ENCODE peak calls at places on chromosome 13, in ten cellular contexts. A is GM12865, M is left lung, X is GM12864, P is PC-3, H is osteoblast, G is fibroblast of pulmonary artery, Y is astrocyte of the spinal cord, T is AG10803, I is uterus. K is an unnamed sample.

GRCh38 chr13:19634129-19634740 is 776 bp downstream of the MPHOSPH8 start:
- DNase-seq in A (no peak), M (no peak), X (no peak), P (peak), H (no peak), G (peak), Y (peak), T (peak), I (peak), K (no peak)

GRCh38 chr13:65932587-65933239 is 1297.4 kb downstream of the PCDH9 start:
- DNase-seq in A (no peak), M (no peak), X (no peak), P (peak), H (peak), G (no peak), Y (no peak), T (no peak), I (no peak), K (no peak)

GRCh38 chr13:39410089-39410901 is 192.7 kb downstream of the LHFPL6 start:
- DNase-seq in A (no peak), M (no peak), X (no peak), P (no peak), H (peak), G (peak), Y (peak), T (peak), I (peak), K (no peak)

GRCh38 chr13:67204731-67205130 is 25.4 kb downstream of the PCDH9 start:
- DNase-seq in A (no peak), M (no peak), X (no peak), P (no peak), H (no peak), G (no peak), Y (no peak), T (no peak), I (no peak), K (no peak)

GRCh38 chr13:84127597-84128128 is 245.4 kb upstream of the SLITRK1 start:
- DNase-seq in A (no peak), M (peak), X (no peak), P (no peak), H (no peak), G (no peak), Y (no peak), T (no peak), I (no peak), K (no peak)

GRCh38 chr13:75326173-75327131 is 155.5 kb downstream of the TBC1D4 start:
- DNase-seq in A (peak), M (no peak), X (peak), P (no peak), H (no peak), G (peak), Y (peak), T (peak), I (no peak), K (no peak)

GRCh38 chr13:26015276-26015934 is 36.4 kb downstream of the SHISA2 start:
- DNase-seq in A (no peak), M (no peak), X (no peak), P (no peak), H (no peak), G (no peak), Y (no peak), T (no peak), I (no peak), K (no peak)

GRCh38 chr13:24053505-24054251 is 106.8 kb upstream of the SPATA13 start:
- DNase-seq in A (peak), M (no peak), X (peak), P (peak), H (peak), G (peak), Y (peak), T (peak), I (peak), K (peak)

GRCh38 chr13:60439201-60439600 is 42.2 kb downstream of the TDRD3 start:
- DNase-seq in A (no peak), M (no peak), X (no peak), P (no peak), H (no peak), G (no peak), Y (no peak), T (no peak), I (no peak), K (no peak)

GRCh38 chr13:51785592-51786424 is 18.2 kb downstream of the DHRS12 start:
- DNase-seq in A (no peak), M (no peak), X (no peak), P (no peak), H (peak), G (peak), Y (no peak), T (peak), I (peak), K (no peak)

GRCh38 chr13:37476874-37477273 is 121.7 kb downstream of the POSTN start:
- DNase-seq in A (no peak), M (no peak), X (no peak), P (no peak), H (peak), G (peak), Y (no peak), T (peak), I (no peak), K (no peak)

GRCh38 chr13:51317262-51317661 is 22.2 kb upstream of the SERPINE3 start:
- DNase-seq in A (no peak), M (no peak), X (no peak), P (peak), H (peak), G (no peak), Y (peak), T (peak), I (no peak), K (no peak)

GRCh38 chr13:31044658-31045620 is 112.5 kb downstream of the TEX26 start:
- DNase-seq in A (peak), M (no peak), X (no peak), P (peak), H (peak), G (no peak), Y (peak), T (no peak), I (no peak), K (peak)

GRCh38 chr13:114112231-114112825 is 20.1 kb downstream of the RASA3 start:
- DNase-seq in A (no peak), M (no peak), X (no peak), P (no peak), H (peak), G (no peak), Y (peak), T (no peak), I (peak), K (no peak)

GRCh38 chr13:29543230-29544215 is 52.0 kb downstream of the SLC7A1 start:
- DNase-seq in A (peak), M (no peak), X (peak), P (peak), H (no peak), G (peak), Y (peak), T (peak), I (no peak), K (no peak)

GRCh38 chr13:37109080-37109678 is 3.7 kb upstream of the CSNK1A1L start:
- DNase-seq in A (peak), M (no peak), X (no peak), P (peak), H (no peak), G (peak), Y (peak), T (peak), I (no peak), K (no peak)

DNA sequence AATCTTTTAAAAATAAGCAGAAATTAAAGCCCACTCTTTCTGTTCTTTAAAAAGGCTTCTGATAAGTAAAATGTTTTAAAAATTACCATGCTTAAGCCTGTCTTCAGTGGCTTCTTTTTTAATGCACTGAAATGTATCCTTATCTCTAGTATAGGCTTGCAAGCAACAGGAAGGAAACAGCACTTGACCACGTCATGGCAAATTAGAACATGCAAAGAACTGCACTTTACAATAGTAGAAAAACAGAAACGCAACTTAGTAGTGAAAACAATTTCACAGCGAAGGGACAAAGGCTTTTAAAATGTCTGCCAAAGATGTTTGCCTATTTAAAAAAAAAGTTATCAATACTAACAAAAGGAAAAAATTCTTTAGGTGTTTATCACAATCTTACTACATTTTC is 36.3 kb downstream of the ELF1 start:
- DNase-seq in A (peak), M (no peak), X (peak), P (no peak), H (no peak), G (peak), Y (peak), T (peak), I (peak), K (peak)
- H3K4me3 ChIP-seq in A (peak), M (peak), X (peak), P (no peak), H (no peak), G (peak), Y (no peak), T (no peak), I (no peak), K (no peak)

GRCh38 chr13:45717324-45717723 is 15.2 kb downstream of the CBY2 start:
- DNase-seq in A (no peak), M (no peak), X (no peak), P (no peak), H (no peak), G (no peak), Y (no peak), T (no peak), I (no peak), K (no peak)

GRCh38 chr13:45715351-45715750 is 13.2 kb downstream of the CBY2 start:
- DNase-seq in A (no peak), M (no peak), X (no peak), P (no peak), H (no peak), G (no peak), Y (no peak), T (no peak), I (no peak), K (no peak)

GRCh38 chr13:45721203-45721731 is 19.1 kb downstream of the CBY2 start:
- DNase-seq in A (no peak), M (no peak), X (no peak), P (no peak), H (no peak), G (no peak), Y (no peak), T (no peak), I (no peak), K (no peak)

GRCh38 chr13:45718992-45719391 is 16.9 kb downstream of the CBY2 start:
- DNase-seq in A (no peak), M (no peak), X (no peak), P (peak), H (peak), G (peak), Y (peak), T (peak), I (no peak), K (no peak)

DNA sequence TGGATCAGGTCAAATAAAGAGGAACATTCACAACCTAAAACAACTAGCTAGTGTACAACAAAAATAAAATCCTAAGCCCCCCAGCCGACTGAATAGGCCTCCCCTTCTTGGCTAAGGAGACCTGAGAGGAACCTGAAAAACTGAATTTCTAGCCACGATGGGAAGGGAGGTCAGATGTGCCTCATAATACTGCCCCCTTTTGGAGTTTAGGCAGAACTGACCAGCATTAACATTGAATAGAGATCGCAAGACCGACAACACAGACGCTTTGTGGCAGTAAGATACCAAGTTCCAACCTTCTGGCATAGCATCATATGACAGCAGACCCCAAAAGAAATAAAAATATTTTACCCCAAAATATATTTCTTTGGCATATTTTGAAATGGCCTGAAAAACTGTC is 15.9 kb downstream of the CBY2 start:
- DNase-seq in A (peak), M (no peak), X (no peak), P (peak), H (no peak), G (peak), Y (peak), T (peak), I (no peak), K (no peak)
- TF ChIP-seq CTCF in A (peak), M (peak), X (peak), P (peak), H (peak), G (peak), Y (peak), T (peak), I (no peak), K (no peak)

GRCh38 chr13:110176431-110176830 is 130.5 kb downstream of the COL4A1 start:
- DNase-seq in A (no peak), M (no peak), X (no peak), P (no peak), H (no peak), G (no peak), Y (no peak), T (no peak), I (no peak), K (no peak)
- H3K4me3 ChIP-seq in A (no peak), M (no peak), X (no peak), P (no peak), H (no peak), G (no peak), Y (no peak), T (no peak), I (no peak), K (no peak)

GRCh38 chr13:44918323-44919102 is 70.8 kb downstream of the NUFIP1 start:
- DNase-seq in A (peak), M (peak), X (peak), P (peak), H (peak), G (peak), Y (peak), T (peak), I (peak), K (peak)

GRCh38 chr13:44920013-44920412 is 69.3 kb downstream of the NUFIP1 start:
- DNase-seq in A (peak), M (no peak), X (no peak), P (no peak), H (no peak), G (no peak), Y (no peak), T (no peak), I (no peak), K (no peak)

GRCh38 chr13:44915962-44916361 is 73.3 kb downstream of the NUFIP1 start:
- DNase-seq in A (no peak), M (no peak), X (no peak), P (no peak), H (no peak), G (no peak), Y (no peak), T (no peak), I (no peak), K (no peak)

GRCh38 chr13:44919103-44919804 is 70.0 kb downstream of the NUFIP1 start:
- DNase-seq in A (no peak), M (no peak), X (no peak), P (no peak), H (no peak), G (no peak), Y (no peak), T (no peak), I (no peak), K (peak)

GRCh38 chr13:44917589-44918322 is 71.5 kb downstream of the NUFIP1 start:
- DNase-seq in A (peak), M (peak), X (peak), P (peak), H (peak), G (peak), Y (peak), T (peak), I (peak), K (peak)
- TF ChIP-seq CTCF in A (no peak), M (no peak), X (peak), P (no peak), H (peak), G (peak), Y (peak), T (peak), I (peak), K (no peak)

DNA sequence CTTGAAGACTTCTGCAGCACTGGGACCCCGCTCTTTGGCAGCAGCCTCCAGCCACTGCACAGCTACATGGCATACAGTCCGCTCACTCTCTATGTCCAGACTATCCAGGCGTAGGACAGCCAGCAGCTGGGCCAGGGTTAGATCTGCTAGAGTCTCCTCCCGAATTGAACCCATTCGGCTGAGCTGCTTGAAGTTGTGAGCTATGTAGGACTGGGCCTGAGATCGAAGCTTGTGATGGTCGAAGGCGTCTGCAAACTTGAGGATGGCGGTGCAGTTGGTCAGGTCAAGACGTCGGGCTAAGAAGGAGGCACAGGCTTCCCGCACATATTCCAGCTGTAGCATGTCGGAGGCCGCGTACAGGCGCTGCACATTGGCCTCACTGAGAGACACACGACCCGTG is 900 bp downstream of the KBTBD7 start:
- DNase-seq in A (no peak), M (no peak), X (no peak), P (no peak), H (no peak), G (no peak), Y (no peak), T (no peak), I (no peak), K (no peak)
- H3K4me3 ChIP-seq in A (peak), M (peak), X (peak), P (peak), H (no peak), G (no peak), Y (no peak), T (peak), I (peak), K (no peak)

DNA sequence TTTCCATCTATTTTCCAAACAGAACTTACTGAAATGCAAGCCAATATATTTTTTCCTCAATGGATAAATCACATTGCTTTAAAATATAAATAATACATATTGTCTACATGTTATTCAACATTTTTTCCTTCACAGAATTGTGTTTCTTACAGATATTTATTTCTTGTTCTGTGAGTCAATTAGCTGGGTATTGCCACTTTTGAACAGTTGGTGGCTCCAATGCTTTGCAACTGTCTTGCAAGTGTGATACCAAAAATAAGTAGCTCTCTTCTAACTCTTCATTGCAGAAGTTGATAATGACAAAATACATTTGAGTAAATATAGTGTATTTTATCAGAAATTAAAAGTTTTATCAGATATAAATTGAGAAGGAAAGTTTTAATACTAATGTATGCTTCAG is 17.1 kb upstream of the GPC5 start:
- DNase-seq in A (peak), M (no peak), X (no peak), P (peak), H (no peak), G (peak), Y (peak), T (peak), I (no peak), K (peak)
- TF ChIP-seq CTCF in A (peak), M (no peak), X (no peak), P (peak), H (peak), G (peak), Y (peak), T (peak), I (no peak), K (no peak)

GRCh38 chr13:109682534-109683244 is 103.7 kb downstream of the IRS2 start:
- DNase-seq in A (no peak), M (no peak), X (no peak), P (no peak), H (no peak), G (no peak), Y (no peak), T (no peak), I (no peak), K (no peak)

GRCh38 chr13:109684084-109684835 is 102.1 kb downstream of the IRS2 start:
- DNase-seq in A (no peak), M (no peak), X (no peak), P (no peak), H (no peak), G (no peak), Y (no peak), T (no peak), I (no peak), K (peak)

GRCh38 chr13:109684836-109685602 is 101.4 kb downstream of the IRS2 start:
- DNase-seq in A (no peak), M (no peak), X (no peak), P (peak), H (no peak), G (peak), Y (no peak), T (no peak), I (no peak), K (peak)

GRCh38 chr13:109691689-109692088 is 94.7 kb downstream of the IRS2 start:
- DNase-seq in A (no peak), M (no peak), X (no peak), P (no peak), H (no peak), G (no peak), Y (no peak), T (no peak), I (no peak), K (no peak)

DNA sequence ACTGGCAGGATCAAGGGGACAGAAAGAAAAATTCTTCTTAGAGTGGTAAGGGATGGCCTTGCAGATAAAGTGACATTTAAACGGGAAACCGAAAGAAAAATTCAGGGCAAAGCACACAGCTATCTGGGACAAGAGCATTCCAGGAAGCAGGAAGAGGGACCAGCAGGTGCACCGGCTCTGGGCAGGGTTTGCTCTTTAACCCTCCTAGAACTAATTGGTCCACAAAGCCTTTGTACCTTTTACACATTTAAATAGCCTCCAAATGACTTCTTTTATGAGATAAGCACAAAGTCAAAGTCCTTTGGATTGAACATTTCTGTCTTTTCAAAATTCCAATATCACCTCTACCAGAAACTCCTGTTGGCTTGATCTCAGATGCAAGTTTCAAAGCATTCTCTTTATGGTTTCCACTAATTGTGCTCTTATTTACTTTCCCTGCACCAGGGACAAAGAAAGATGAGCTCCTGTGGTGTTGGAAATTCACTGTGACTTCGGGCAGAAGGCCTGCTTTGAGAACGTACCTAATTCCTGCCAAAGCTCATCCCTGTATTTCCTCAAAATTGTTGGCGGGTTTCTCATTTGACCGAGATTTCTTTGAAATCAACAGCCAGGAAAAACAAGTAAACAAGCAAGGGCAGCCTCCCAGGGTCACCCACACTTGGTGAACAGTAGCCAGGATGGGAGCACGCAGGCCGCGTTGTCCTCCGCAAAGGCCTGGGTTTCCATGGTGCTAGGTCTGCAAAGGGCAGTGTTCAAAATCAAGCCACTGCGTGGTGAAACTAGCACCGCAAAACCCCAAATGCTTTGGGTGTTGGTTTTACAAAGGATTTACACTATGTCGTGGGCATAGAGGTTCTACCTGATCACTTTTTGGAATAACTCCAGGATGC is 98.6 kb downstream of the IRS2 start:
- DNase-seq in A (no peak), M (no peak), X (no peak), P (no peak), H (no peak), G (no peak), Y (no peak), T (no peak), I (no peak), K (peak)
- H3K4me3 ChIP-seq in A (no peak), M (no peak), X (no peak), P (no peak), H (no peak), G (no peak), Y (no peak), T (no peak), I (no peak), K (no peak)

DNA sequence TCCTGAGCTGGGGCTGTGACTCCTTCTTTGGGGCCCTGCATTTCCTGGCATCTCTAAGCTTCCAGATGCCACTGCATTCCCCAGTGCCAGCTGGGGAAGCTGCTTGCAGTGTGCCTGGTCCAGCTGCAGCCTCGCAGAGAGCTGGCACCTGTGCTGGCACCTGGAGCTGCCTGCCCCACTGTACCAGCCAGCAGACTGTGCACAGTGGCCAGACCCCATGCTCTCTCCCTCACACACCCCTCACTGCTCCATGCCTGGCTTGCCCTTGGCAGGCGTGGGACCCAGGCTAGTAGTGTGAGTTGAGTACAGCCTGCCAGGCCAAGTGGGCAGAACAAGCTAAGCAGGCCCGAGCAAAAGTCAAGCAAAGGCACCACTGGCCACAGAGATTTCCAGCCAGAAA is 327.5 kb downstream of the NDFIP2 start:
- DNase-seq in A (no peak), M (peak), X (no peak), P (no peak), H (no peak), G (no peak), Y (no peak), T (no peak), I (no peak), K (no peak)
- TF ChIP-seq CTCF in A (no peak), M (no peak), X (no peak), P (no peak), H (no peak), G (no peak), Y (no peak), T (no peak), I (no peak), K (no peak)